ENCODE peak calls at places on chromosomes 3 and 15, in six cellular contexts. E, A, G, M, H and S are unnamed samples.
A peak's percentile ranks its signal among the peaks of the same experiment; 100 is the strongest.

GRCh38 chr15:60372223-60372622 is 25.6 kb downstream of the ANXA2 start:
- DNase-seq in E (no peak), A (no peak), G (no peak), M (no peak), H (no peak), S (no peak)

GRCh38 chr3:72157782-72158638 is 373.1 kb upstream of the PROK2 start:
- DNase-seq in E (no peak), A (no peak), G (no peak), M (no peak), H (no peak), S (no peak)

GRCh38 chr15:56824174-56824573 is 90.9 kb upstream of the ZNF280D start:
- DNase-seq in E (no peak), A (no peak), G (no peak), M (no peak), H (no peak), S (no peak)

GRCh38 chr15:72797834-72798233 is 14.3 kb upstream of the ADPGK start:
- DNase-seq in E (no peak), A (no peak), G (no peak), M (no peak), H (no peak), S (no peak)

GRCh38 chr3:24096695-24097290 is 151.7 kb downstream of the NR1D2 start:
- DNase-seq in E (no peak), A (no peak), G (no peak), M (no peak), H (no peak), S (no peak)

GRCh38 chr3:196207159-196207832 is 3.9 kb downstream of the ZDHHC19 start:
- DNase-seq in E (peak; percentile 87), A (no peak), G (no peak), M (no peak), H (no peak), S (no peak)

GRCh38 chr3:61443886-61444285 is 117.5 kb upstream of the PTPRG start:
- DNase-seq in E (no peak), A (no peak), G (no peak), M (no peak), H (no peak), S (no peak)

GRCh38 chr15:73866881-73867410 is 6.4 kb upstream of the TBC1D21 start:
- DNase-seq in E (no peak), A (no peak), G (no peak), M (no peak), H (no peak), S (peak; percentile 26)

GRCh38 chr3:11641683-11642407 is 1.9 kb downstream of the VGLL4 start:
- DNase-seq in E (no peak), A (peak; percentile 20), G (peak; percentile 33), M (no peak), H (no peak), S (no peak)

GRCh38 chr15:45337224-45337623 is 41.1 kb downstream of the GATM start:
- DNase-seq in E (no peak), A (no peak), G (no peak), M (no peak), H (no peak), S (no peak)

GRCh38 chr15:99321477-99321876 is 70.2 kb downstream of the LRRC28 start:
- DNase-seq in E (no peak), A (no peak), G (no peak), M (no peak), H (no peak), S (no peak)

GRCh38 chr3:183489455-183490210 is 61.2 kb upstream of the MCF2L2 start:
- DNase-seq in E (no peak), A (peak; percentile 12), G (no peak), M (no peak), H (no peak), S (no peak)

GRCh38 chr3:178146406-178146831 is 389.8 kb upstream of the KCNMB2 start:
- DNase-seq in E (no peak), A (no peak), G (no peak), M (no peak), H (no peak), S (no peak)

GRCh38 chr3:197541756-197542539 is 13.8 kb downstream of the BDH1 start:
- DNase-seq in E (no peak), A (no peak), G (no peak), M (peak; percentile 46), H (peak; percentile 41), S (no peak)

GRCh38 chr3:183265713-183266417 is 12.8 kb downstream of the B3GNT5 start:
- DNase-seq in E (no peak), A (peak; percentile 9), G (peak; percentile 70), M (peak; percentile 88), H (no peak), S (peak; percentile 40)

GRCh38 chr3:112803472-112803871 is 43.2 kb downstream of the CD200R1L start:
- DNase-seq in E (no peak), A (no peak), G (no peak), M (no peak), H (no peak), S (no peak)

DNA sequence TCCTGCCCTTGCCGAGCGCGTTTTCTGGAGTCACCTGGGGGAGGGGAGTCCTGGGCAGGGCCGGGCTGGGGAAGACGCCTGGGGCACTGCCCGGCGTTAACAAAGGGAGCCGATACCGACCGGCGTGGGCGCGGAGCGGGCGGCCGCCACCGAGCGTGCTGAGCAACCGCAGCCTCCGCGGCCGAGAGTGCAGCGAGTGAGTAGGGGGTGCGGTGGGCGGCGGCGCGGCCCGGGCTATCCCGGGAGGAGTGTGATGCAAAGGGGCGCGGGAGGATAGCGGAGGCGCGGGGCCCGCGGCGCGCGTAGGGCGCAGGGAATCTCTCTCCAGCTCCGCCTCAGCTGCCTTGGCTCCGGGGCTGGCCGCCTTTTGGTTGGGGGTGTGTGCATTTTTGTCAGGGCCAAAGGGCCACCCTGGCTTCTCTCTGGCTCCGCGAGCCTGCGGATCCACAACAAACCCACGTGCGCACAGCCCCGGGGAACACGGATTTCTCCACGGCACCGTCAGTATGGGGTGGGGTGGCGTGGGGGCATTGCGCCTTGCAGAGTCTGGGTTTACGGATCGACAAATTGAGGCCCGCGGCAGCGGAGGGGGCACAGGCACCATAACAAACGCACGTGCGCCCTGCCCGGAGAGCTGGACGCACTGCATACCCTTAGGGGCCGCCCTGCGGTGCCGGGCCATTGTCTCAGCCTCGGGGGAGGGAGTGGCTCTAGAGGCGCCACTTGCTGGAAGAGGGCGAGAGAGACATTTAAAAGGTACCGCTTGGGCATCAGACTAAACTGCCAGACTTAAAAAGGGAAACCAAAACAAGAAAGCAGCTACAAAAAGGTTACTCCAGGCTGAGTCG is 537 bp downstream of the ST6GAL1 start:
- DNase-seq in E (peak; percentile 92), A (no peak), G (peak; percentile 23), M (peak; percentile 87), H (peak; percentile 67), S (peak; percentile 67)
- TF ChIP-seq CTCF in E (no peak), A (peak; percentile 7), G (no peak), M (no peak), H (no peak), S (peak; percentile 12)

GRCh38 chr15:44243829-44244228 is 44.7 kb upstream of the GOLM2 start:
- DNase-seq in E (no peak), A (no peak), G (no peak), M (no peak), H (no peak), S (peak; percentile 36)
- TF ChIP-seq CTCF in E (no peak), A (no peak), G (no peak), M (no peak), H (no peak), S (peak; percentile 29)

GRCh38 chr15:75844629-75845390 is 1.6 kb downstream of the UBE2Q2 start:
- DNase-seq in E (no peak), A (no peak), G (no peak), M (no peak), H (no peak), S (no peak)

GRCh38 chr15:75843618-75844610 is 667 bp downstream of the UBE2Q2 start:
- DNase-seq in E (peak; percentile 89), A (peak; percentile 4), G (peak; percentile 79), M (peak; percentile 72), H (peak; percentile 58), S (peak; percentile 50)

GRCh38 chr15:75840659-75841058 is 2.6 kb upstream of the UBE2Q2 start:
- DNase-seq in E (no peak), A (peak; percentile 8), G (peak; percentile 63), M (no peak), H (no peak), S (no peak)

DNA sequence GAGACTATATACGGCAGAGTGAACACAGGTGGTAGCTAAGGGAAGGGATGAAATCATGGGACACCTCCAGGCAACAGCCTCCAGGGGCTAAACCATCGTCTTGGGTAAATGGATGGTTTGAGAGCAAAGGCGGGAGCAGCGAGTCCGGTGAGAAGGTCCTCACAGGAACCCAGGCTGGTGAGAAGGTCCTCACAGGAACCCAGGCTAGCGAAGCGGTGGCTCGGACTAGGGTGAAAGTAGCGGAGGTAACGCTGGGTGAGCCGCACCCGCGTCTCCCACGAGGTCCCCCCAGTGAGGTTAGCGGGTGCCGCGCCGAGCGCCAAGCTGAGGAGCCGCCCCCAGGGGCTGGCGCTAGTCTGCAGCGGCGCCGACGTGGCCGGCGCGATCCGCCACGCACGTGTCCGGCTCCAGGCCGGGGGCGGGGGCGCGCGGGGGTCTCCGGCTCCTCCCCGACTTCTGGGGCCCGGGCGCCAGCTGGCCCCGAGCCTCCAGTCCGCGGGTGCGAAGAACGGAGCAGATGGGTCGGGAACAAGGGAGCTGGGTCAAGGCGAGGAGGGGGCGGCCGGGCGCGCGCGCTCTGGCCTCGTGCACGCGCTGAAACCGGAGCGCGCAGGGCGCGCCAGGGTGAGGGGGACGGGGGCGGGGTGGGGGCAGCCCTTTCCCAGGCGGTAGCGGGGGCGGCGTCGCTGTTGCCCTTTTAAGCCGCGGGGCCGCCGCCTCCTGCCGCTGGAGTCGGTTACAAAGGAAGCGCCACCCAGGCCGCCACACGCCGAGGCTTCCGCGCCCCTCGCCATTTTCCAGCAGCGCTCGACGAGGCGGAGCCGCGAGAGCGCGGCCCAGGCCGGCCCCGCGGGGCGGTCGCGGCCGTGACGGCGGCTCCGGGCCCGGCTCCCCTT is at the start of gene UBE2Q2:
- DNase-seq in E (peak; percentile 92), A (peak; percentile 3), G (peak; percentile 93), M (peak; percentile 85), H (peak; percentile 66), S (peak; percentile 81)
- TF ChIP-seq CTCF in E (no peak), A (no peak), G (no peak), M (no peak), H (no peak), S (no peak)

GRCh38 chr15:50252556-50252955 is 13.0 kb downstream of the HDC start:
- DNase-seq in E (no peak), A (no peak), G (no peak), M (no peak), H (no peak), S (no peak)

GRCh38 chr15:50250789-50251394 is 14.6 kb downstream of the HDC start:
- DNase-seq in E (no peak), A (no peak), G (no peak), M (no peak), H (no peak), S (no peak)

GRCh38 chr15:50248994-50249586 is 16.4 kb downstream of the HDC start:
- DNase-seq in E (no peak), A (no peak), G (no peak), M (no peak), H (no peak), S (no peak)

GRCh38 chr15:50249704-50250103 is 15.8 kb downstream of the HDC start:
- DNase-seq in E (no peak), A (no peak), G (no peak), M (no peak), H (no peak), S (no peak)

DNA sequence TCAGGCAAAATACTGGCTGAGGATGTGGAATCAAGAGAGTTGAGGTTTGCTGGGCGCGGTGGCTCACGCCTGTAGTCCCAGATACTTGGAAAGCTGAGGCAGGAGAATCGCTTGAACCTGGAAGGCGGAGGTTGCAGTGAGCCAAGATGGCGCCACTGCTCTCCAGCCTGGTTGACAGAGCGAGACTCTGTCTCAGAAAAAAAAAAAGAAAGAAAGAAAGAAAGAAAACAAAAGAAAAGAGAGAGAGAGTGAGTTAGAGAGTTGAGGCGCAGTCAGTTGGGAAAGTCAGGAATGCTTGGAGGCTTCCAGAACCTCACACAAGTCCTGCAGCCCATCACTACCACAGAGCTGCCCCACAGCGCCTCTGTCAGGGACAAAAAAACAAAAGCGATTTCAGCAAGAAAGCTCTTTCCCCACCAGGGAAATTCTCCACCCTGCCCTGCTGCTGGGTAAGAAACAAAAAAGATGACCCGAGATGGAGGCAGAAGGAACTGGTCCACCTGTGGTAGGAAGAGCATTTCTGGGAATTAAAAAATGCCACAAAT is 13.8 kb downstream of the HDC start:
- DNase-seq in E (no peak), A (no peak), G (no peak), M (no peak), H (no peak), S (no peak)
- TF ChIP-seq CTCF in E (no peak), A (no peak), G (no peak), M (no peak), H (no peak), S (no peak)